ENCODE peak calls at places on chromosomes 11 and 22, in four cellular contexts. N is IMR-90, I is astrocyte, K is colonic mucosa. P is an unnamed sample.

GRCh38 chr11:107916671-107917241 is 11.5 kb upstream of the RAB39A start:
- DNase-seq in N (no peak), I (no peak), K (peak; percentile 32), P (peak; percentile 4)

GRCh38 chr22:19431641-19432091 is at the start of gene HIRA:
- DNase-seq in N (peak; percentile 66), I (peak; percentile 72), K (peak; percentile 80), P (peak; percentile 88)

GRCh38 chr11:73578786-73579185 is 19.1 kb downstream of the FAM168A start:
- DNase-seq in K (no peak), N (no peak), I (no peak), P (peak; percentile 2)

GRCh38 chr11:65574147-65574962 is 1.5 kb upstream of the EHBP1L1 start:
- DNase-seq in N (peak; percentile 95), I (peak; percentile 90), K (peak; percentile 87), P (peak; percentile 94)

GRCh38 chr11:47060807-47061206 is 115.9 kb downstream of the ARFGAP2 start:
- DNase-seq in N (peak; percentile 48), K (no peak), I (peak; percentile 41), P (peak; percentile 52)

GRCh38 chr11:60710482-60710881 is 11.1 kb downstream of the MS4A8 start:
- DNase-seq in K (no peak), I (no peak), N (no peak), P (no peak)

GRCh38 chr11:117535870-117536411 is 208.3 kb downstream of the CEP164 start:
- DNase-seq in K (no peak), I (no peak), N (no peak), P (no peak)

GRCh38 chr11:47351159-47352126 is 1.1 kb downstream of the MYBPC3 start:
- DNase-seq in I (no peak), N (no peak), K (no peak), P (no peak)

GRCh38 chr22:29837780-29838598 is at the start of gene ASCC2:
- DNase-seq in N (peak; percentile 92), I (peak; percentile 89), K (peak; percentile 100), P (peak; percentile 99)

GRCh38 chr11:70733327-70734325 is 335.3 kb downstream of the CTTN start:
- DNase-seq in K (no peak), N (no peak), I (no peak), P (no peak)

GRCh38 chr11:69636512-69636866 is 4.5 kb upstream of the CCND1 start:
- DNase-seq in I (peak; percentile 89), N (peak; percentile 90), K (peak; percentile 82), P (peak; percentile 94)

GRCh38 chr11:45086526-45086925 is 59.9 kb upstream of the PRDM11 start:
- DNase-seq in I (no peak), N (no peak), K (no peak), P (no peak)

GRCh38 chr11:66546368-66546965 is at the start of gene ACTN3:
- DNase-seq in I (peak; percentile 11), N (no peak), K (peak; percentile 33), P (peak; percentile 63)

GRCh38 chr11:128055576-128056217 is 531.7 kb downstream of the ETS1 start:
- DNase-seq in K (no peak), N (no peak), I (no peak), P (no peak)

GRCh38 chr11:125275905-125276634 is 111.5 kb downstream of the PKNOX2 start:
- DNase-seq in K (no peak), I (peak; percentile 75), N (peak; percentile 64), P (peak; percentile 53)

GRCh38 chr11:7890417-7891179 is 40.5 kb downstream of the OR10A6 start:
- DNase-seq in I (no peak), K (no peak), N (no peak), P (peak; percentile 28)

GRCh38 chr11:85767277-85767676 is 43.7 kb downstream of the SYTL2 start:
- DNase-seq in I (no peak), N (no peak), K (no peak), P (no peak)

GRCh38 chr11:83521647-83522596 is 235.8 kb upstream of the CCDC90B start:
- DNase-seq in N (peak; percentile 31), I (no peak), K (no peak), P (no peak)

GRCh38 chr11:76169473-76169881 is 36.8 kb downstream of the WNT11 start:
- DNase-seq in I (no peak), K (no peak), N (no peak), P (no peak)

GRCh38 chr22:47654922-47655451 is 892.5 kb downstream of the TBC1D22A start:
- DNase-seq in I (no peak), N (no peak), K (no peak), P (no peak)

GRCh38 chr11:68142028-68142412 is 20.8 kb upstream of the CHKA start:
- DNase-seq in N (no peak), I (no peak), K (no peak), P (no peak)

DNA sequence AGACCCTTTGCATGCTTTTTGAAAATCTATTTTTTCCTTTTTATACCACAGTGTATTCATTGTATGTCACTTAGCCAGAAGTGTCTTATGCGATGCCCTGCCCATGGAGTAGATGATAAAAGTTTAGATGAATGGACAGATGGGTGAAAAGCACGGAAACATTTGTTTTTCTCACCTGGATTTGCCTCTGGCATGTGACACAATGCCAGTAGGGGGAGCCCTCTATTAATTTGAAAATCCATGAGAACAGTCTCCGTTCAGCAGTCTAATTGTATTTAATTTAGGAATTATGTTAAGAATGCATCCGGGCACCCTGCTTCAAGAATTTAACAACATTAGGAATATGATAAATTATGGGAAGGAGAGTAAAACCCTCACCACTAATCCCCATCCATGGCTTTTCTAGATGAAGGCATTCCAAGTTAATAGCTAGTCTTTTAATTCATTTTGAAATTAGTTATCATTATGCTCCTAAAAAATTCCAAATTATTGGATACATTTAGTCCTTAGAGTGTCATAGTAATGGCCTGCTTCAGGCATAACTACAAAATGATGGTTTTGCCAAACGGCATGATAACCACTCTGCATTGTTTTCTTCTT is 55.3 kb upstream of the ALKBH3 start:
- DNase-seq in I (no peak), N (peak; percentile 35), K (peak; percentile 19), P (peak; percentile 62)
- H3K9ac ChIP-seq in I (no peak overlapping the region), N (no peak overlapping the region), K (no peak overlapping the region), P (no peak overlapping the region)

GRCh38 chr11:2002042-2002776 is 4.6 kb upstream of the H19 start:
- DNase-seq in K (no peak), N (no peak), I (no peak), P (no peak)
- H3K4me3 ChIP-seq in K (no peak overlapping the region), N (no peak overlapping the region), I (no peak overlapping the region), P (no peak overlapping the region)

DNA sequence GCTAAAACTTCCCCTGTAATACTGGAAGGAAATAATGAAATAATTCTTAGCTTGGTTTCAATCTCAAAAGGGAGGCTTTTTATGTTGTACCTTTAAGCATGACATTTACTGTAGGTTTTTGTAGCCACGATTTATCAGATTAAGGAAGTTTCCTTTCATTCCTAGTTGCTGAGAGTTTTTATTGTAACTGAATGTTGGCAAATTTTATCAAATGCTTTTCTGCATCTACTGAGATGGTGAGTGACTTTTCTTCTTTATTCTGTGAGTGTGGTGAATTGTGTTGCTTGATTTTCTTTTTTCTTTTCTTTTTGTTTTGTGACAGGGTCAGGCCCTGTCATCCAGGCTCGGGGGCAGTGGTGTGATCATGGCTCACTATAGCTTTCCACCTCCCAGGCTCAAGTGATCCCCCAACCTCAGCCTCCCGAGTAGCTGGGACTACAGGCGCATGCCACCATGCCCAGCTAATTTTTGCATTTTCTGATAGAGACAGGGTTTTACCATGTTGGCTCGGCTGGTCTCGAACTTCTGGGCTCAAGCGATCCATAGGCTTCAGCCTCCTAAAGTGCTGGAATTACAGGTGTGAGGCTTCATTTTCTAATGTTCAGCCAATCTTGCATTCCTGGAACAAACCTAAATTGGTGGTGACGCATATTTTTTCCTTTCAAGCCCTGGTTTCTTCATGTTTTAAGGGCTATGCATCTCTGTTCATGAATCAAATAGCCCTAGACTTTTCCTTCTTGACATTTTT is 26.2 kb downstream of the SUSD2 start:
- DNase-seq in I (peak; percentile 25), N (no peak), K (no peak), P (no peak)
- H3K9ac ChIP-seq in I (peak overlapping the region; percentile 66), N (peak overlapping the region; percentile 60), K (peak overlapping the region; percentile 19), P (peak overlapping the region; percentile 85)

GRCh38 chr11:111911563-111912401 is at the start of gene CRYAB:
- DNase-seq in N (peak; percentile 82), K (peak; percentile 54), I (peak; percentile 83), P (peak; percentile 90)

GRCh38 chr11:111913031-111913861 is 712 bp downstream of the HSPB2 start:
- DNase-seq in I (no peak), K (no peak), N (no peak), P (no peak)

GRCh38 chr11:111912535-111912934 is at the start of gene HSPB2:
- DNase-seq in I (no peak), N (no peak), K (no peak), P (no peak)

GRCh38 chr11:111916768-111917167 is 1.9 kb upstream of the C11orf52 start:
- DNase-seq in K (no peak), N (no peak), I (no peak), P (no peak)

DNA sequence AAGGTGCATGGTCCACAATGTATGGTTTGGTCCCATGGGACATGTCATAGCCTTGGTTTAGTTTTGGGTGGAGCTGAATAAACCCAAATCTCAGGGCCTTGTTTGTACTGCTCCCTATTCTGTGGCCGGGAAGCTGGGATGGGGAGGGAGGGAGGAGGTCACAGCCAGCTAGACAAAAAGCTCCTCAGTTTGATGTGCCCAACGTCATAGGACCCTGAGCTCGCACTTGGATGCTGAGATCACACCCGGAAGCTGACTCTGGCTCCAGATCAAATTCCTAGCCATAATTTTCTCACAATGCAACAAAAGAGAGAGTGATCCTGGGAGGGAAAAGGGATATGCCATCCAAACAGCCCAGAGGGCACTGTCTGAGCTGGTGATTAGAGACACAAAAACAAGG is 1.5 kb downstream of the HSPB2 start:
- DNase-seq in K (no peak), I (peak; percentile 64), N (peak; percentile 76), P (peak; percentile 58)
- H3K4me3 ChIP-seq in K (peak overlapping the region; percentile 19), I (no peak overlapping the region), N (no peak overlapping the region), P (peak overlapping the region; percentile 84)

GRCh38 chr22:25833676-25834075 is 91.7 kb downstream of the MYO18B start:
- DNase-seq in K (no peak), I (no peak), N (no peak), P (no peak)
- H3K9ac ChIP-seq in K (no peak overlapping the region), I (no peak overlapping the region), N (no peak overlapping the region), P (no peak overlapping the region)

GRCh38 chr11:110092577-110093406 is at the start of gene ZC3H12C:
- DNase-seq in N (peak; percentile 90), I (peak; percentile 79), K (peak; percentile 88), P (peak; percentile 96)

GRCh38 chr11:110096369-110096976 is 3.3 kb downstream of the ZC3H12C start:
- DNase-seq in K (no peak), I (no peak), N (no peak), P (no peak)

GRCh38 chr11:110093407-110094297 is 460 bp downstream of the ZC3H12C start:
- DNase-seq in K (peak; percentile 54), I (peak; percentile 52), N (peak; percentile 51), P (peak; percentile 81)

GRCh38 chr11:110095554-110095953 is 2.4 kb downstream of the ZC3H12C start:
- DNase-seq in I (no peak), N (no peak), K (no peak), P (no peak)

GRCh38 chr11:110094298-110095073 is 1.3 kb downstream of the ZC3H12C start:
- DNase-seq in K (no peak), I (no peak), N (no peak), P (no peak)
- H3K4me3 ChIP-seq in K (peak overlapping the region; percentile 62), I (peak overlapping the region; percentile 68), N (peak overlapping the region; percentile 76), P (peak overlapping the region; percentile 90)

GRCh38 chr22:50628543-50629134 is 687 bp upstream of the ARSA start:
- DNase-seq in K (peak; percentile 33), N (no peak), I (no peak), P (no peak)
- H3K9ac ChIP-seq in K (peak overlapping the region; percentile 94), N (peak overlapping the region; percentile 74), I (peak overlapping the region; percentile 79), P (peak overlapping the region; percentile 92)